ENCODE peak calls at places on chromosomes 6 and 20, in seven cellular contexts. D, V, Z, R, M, N and B are unnamed samples.
A peak's percentile ranks its signal among the peaks of the same experiment; 100 is the strongest.

GRCh38 chr6:170147832-170148708 is 142.8 kb downstream of the DLL1 start:
- DNase-seq in R (peak; percentile 59), Z (no peak), N (peak; percentile 61), M (no peak), V (peak; percentile 45), D (peak; percentile 56), B (no peak)

GRCh38 chr6:136696238-136696637 is 96.0 kb downstream of the MAP3K5 start:
- DNase-seq in Z (peak; percentile 77), V (no peak), M (peak; percentile 29), N (no peak), R (no peak), D (no peak), B (peak; percentile 39)

GRCh38 chr6:12233693-12234551 is 56.2 kb upstream of the EDN1 start:
- DNase-seq in M (peak; percentile 27), V (peak; percentile 73), D (no peak), N (no peak), Z (peak; percentile 70), R (no peak), B (peak; percentile 43)

GRCh38 chr6:56388414-56388752 is 141.0 kb upstream of the COL21A1 start:
- DNase-seq in R (no peak), M (no peak), Z (no peak), D (no peak), N (no peak), V (no peak), B (no peak)

GRCh38 chr6:106556368-106556960 is 72.8 kb downstream of the RTN4IP1 start:
- DNase-seq in N (no peak), R (no peak), V (peak; percentile 58), D (no peak), Z (no peak), M (no peak), B (no peak)

GRCh38 chr6:107153061-107153460 is 37.7 kb upstream of the BEND3 start:
- DNase-seq in Z (no peak), M (no peak), V (no peak), N (no peak), R (no peak), D (no peak), B (no peak)

GRCh38 chr6:82248233-82248735 is 740 bp upstream of the IBTK start:
- DNase-seq in D (peak; percentile 72), Z (peak; percentile 72), V (no peak), N (no peak), R (no peak), M (no peak), B (no peak)

GRCh38 chr20:58512808-58513552 is 2.2 kb downstream of the APCDD1L start:
- DNase-seq in D (no peak), V (no peak), Z (no peak), M (no peak), N (no peak), R (peak; percentile 73), B (no peak)

GRCh38 chr6:47376930-47377329 is 67.2 kb upstream of the TNFRSF21 start:
- DNase-seq in R (no peak), Z (no peak), D (no peak), N (no peak), V (no peak), M (no peak), B (no peak)

GRCh38 chr6:161496941-161497340 is 223.1 kb upstream of the AGPAT4 start:
- DNase-seq in D (no peak), M (no peak), R (no peak), N (no peak), Z (no peak), V (no peak), B (no peak)

GRCh38 chr20:32536861-32537656 is 48.1 kb downstream of the NOL4L start:
- DNase-seq in V (peak; percentile 78), Z (peak; percentile 82), R (peak; percentile 71), N (no peak), D (peak; percentile 46), M (no peak), B (peak; percentile 42)

GRCh38 chr20:17593902-17594301 is 24.0 kb downstream of the DSTN start:
- DNase-seq in N (no peak), R (no peak), M (no peak), Z (no peak), V (no peak), D (no peak), B (no peak)
- H3K4me1 ChIP-seq in N (peaks cover 69% of the 10 kb centered on the region), R (peaks cover 15% of the 10 kb centered on the region), M (peaks cover 4% of the 10 kb centered on the region), Z (peaks cover 93% of the 10 kb centered on the region), V (no peaks in the 10 kb centered on the region), D (peaks cover 5% of the 10 kb centered on the region), B (peaks cover 33% of the 10 kb centered on the region)

DNA sequence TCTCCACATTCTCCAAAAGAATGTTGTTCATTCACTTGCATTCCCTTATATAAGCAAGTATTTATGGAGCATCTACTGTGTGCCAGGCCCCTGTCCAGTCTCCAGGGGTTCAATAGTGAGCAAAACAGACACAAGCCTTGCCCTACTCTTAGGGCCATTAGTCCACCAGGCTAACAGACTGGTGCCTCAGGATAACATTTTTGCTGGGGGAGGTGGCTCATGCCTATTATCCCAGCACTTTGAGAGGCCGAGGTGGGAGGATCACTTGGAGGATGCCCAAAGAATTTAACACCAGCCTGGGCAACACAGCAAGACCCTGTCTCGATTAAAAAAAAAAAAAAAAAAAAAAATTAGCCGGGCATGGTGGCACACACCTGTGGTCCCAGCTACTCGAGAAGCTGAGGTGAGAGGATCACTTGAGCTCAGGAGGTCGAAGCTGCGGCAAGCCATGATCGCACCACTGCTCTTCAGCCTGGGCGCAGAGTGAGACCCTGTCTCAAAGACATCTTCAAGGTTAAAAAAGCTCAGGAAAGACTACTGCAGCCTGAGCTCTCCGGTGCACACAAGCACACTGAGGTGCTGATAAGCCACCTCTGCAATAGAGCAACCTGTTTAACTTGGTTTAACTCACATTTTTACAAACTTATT is 19.9 kb downstream of the CAPN11 start:
- DNase-seq in N (no peak), Z (no peak), R (no peak), D (no peak), M (no peak), V (no peak), B (no peak)
- H3K27ac ChIP-seq in N (peak overlapping the region; percentile 45), Z (no peak overlapping the region), R (peak overlapping the region; percentile 62), D (no peak overlapping the region), M (peak overlapping the region; percentile 33), V (no peak overlapping the region), B (no peak overlapping the region)

GRCh38 chr20:46746972-46747371 is 37.5 kb downstream of the SLC2A10 start:
- DNase-seq in N (no peak), D (no peak), V (no peak), R (peak; percentile 76), M (no peak), Z (no peak), B (no peak)
- H3K4me3 ChIP-seq in N (no peak overlapping the region), D (no peak overlapping the region), V (no peak overlapping the region), R (no peak overlapping the region), M (no peak overlapping the region), Z (no peak overlapping the region), B (no peak overlapping the region)

DNA sequence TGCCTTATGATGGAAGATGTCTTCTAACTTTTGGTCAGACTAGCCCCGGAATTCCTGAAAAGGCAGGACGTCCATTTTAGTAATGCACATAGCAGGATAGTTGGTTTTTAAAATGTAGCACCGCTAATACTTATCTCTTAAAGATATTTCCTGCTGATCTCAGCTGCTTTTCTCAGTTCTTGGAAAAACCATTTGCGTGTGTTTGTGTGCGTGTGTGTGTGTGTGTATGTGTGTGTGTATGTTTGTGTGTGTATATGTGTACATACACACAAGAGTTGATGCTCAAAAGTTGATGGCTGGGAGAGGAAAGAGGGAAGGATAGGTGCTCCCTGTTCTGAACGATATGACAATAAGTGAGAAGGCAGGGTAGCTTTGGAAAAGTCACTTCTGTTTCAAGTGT is 61.7 kb upstream of the SUPT3H start:
- DNase-seq in M (no peak), R (no peak), Z (no peak), N (no peak), D (no peak), V (no peak), B (no peak)
- H3K4me1 ChIP-seq in M (no peaks in the 10 kb centered on the region), R (no peaks in the 10 kb centered on the region), Z (no peaks in the 10 kb centered on the region), N (peaks cover 33% of the 10 kb centered on the region), D (no peaks in the 10 kb centered on the region), V (peaks cover 50% of the 10 kb centered on the region), B (peaks cover 13% of the 10 kb centered on the region)

GRCh38 chr20:61419010-61419409 is 166.9 kb downstream of the CDH4 start:
- DNase-seq in N (no peak), R (no peak), D (no peak), V (no peak), Z (no peak), M (no peak), B (no peak)

GRCh38 chr20:61416546-61416945 is 164.5 kb downstream of the CDH4 start:
- DNase-seq in M (no peak), V (no peak), D (no peak), N (no peak), R (no peak), Z (no peak), B (no peak)

GRCh38 chr20:61420056-61420455 is 168.0 kb downstream of the CDH4 start:
- DNase-seq in Z (no peak), M (no peak), D (no peak), V (no peak), N (no peak), R (no peak), B (no peak)

GRCh38 chr20:61419501-61419900 is 167.4 kb downstream of the CDH4 start:
- DNase-seq in V (no peak), D (no peak), M (no peak), Z (no peak), R (no peak), N (no peak), B (no peak)

DNA sequence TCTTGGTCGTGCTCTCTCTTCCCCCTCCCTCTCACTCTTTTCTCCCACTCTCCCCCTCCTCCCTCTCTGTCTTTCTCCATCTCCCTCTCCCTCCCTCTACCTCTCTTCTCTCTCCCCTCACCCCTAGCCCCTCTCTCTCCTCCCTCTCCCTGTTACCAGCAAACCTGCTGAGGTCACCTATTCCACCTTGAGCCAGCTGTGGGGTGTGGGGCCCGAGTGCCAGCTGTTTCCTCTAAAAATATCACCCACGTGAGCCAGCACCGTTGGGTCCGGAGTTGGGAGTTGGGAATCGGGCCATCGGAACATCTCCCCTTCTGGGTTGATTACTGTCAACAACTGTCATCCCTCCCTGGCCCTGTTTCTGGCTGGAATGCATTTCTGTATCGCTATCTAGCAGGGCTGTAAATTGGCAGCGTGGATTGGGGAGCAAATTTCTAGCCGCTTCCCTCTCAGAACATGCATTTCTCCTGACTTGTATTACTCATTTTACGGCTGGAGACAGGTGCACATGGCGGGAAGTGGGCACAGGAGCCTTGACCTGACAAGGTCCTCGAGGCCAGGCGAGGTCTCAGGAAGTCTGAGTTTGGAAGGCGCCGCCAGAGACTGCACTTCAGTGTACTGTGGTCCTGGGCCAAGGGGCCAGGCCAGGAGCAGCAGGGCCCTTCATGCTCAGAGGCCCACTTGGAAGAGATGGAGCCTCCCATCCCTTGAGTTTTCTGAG is 165.3 kb downstream of the CDH4 start:
- DNase-seq in N (no peak), D (no peak), Z (no peak), V (no peak), R (no peak), M (no peak), B (no peak)
- H3K27ac ChIP-seq in N (no peak overlapping the region), D (no peak overlapping the region), Z (no peak overlapping the region), V (no peak overlapping the region), R (no peak overlapping the region), M (no peak overlapping the region), B (no peak overlapping the region)

DNA sequence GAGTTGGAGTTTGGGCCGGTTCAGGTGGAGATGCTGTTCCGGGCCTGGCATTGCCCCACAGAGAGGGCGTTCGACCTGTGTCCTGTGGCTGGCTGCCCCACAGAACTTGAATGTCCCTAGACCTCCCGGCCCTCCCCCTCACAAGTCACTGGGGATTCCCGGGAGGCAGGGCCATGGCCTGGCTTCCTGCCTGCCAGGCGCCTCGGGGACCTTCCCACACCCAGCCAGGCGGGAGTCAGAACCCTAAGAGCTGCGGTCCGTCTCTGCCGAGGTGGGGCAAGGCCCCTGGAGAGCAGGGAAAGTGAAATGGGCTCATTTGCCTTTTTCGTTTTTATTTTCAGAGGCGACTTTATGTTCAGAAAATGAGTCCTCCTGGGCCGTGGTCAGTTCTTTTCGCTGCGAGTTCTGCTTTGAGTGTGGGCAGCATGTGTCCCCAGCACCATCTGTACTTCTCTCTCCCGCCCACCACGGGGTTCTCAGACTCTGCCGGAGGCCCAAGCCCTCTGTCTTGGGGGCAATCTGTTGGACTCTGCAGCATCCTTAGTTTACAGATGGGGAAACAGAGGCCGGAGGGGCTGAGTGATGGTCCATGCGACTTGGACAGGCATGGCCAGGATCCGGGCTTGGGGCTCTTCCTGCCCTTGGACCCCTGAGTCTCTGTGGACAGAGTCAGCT is 8.5 kb downstream of the RBM38 start:
- DNase-seq in N (no peak), R (peak; percentile 75), Z (peak; percentile 41), V (no peak), D (peak; percentile 64), M (no peak), B (no peak)
- H3K4me3 ChIP-seq in N (no peak overlapping the region), R (no peak overlapping the region), Z (no peak overlapping the region), V (peak overlapping the region; percentile 82), D (no peak overlapping the region), M (no peak overlapping the region), B (no peak overlapping the region)